ENCODE peak calls at places on chromosomes 6 and 20, in seven cellular contexts. X is fibroblast of lung; L is CD8-positive, alpha-beta T cell; U is left lung; C is endodermal cell; J is body of pancreas; S is IMR-90. E is an unnamed sample.

GRCh38 chr6:115896538-115897129 is 164.1 kb downstream of the FRK start:
- DNase-seq in U (no peak), C (no peak), L (no peak), X (peak; percentile 16), S (peak; percentile 29), J (no peak), E (peak; percentile 33)

GRCh38 chr6:53581161-53581560 is 36.3 kb upstream of the GCLC start:
- DNase-seq in S (peak; percentile 74), X (peak; percentile 92), L (no peak), C (no peak), J (no peak), U (no peak), E (no peak)

GRCh38 chr20:23019403-23019802 is 15.7 kb upstream of the SSTR4 start:
- DNase-seq in C (peak; percentile 44), S (no peak), J (no peak), L (no peak), X (no peak), U (no peak), E (no peak)

GRCh38 chr6:143941852-143942627 is 66.0 kb downstream of the PLAGL1 start:
- DNase-seq in C (peak; percentile 95), X (peak; percentile 39), L (peak; percentile 41), U (peak; percentile 78), J (peak; percentile 43), S (peak; percentile 49), E (peak; percentile 29)

GRCh38 chr6:11938285-11938890 is 73.7 kb upstream of the HIVEP1 start:
- DNase-seq in U (no peak), X (peak; percentile 18), C (peak; percentile 87), S (no peak), L (no peak), J (peak; percentile 33), E (no peak)

GRCh38 chr6:33634203-33634727 is 13.1 kb downstream of the ITPR3 start:
- DNase-seq in C (no peak), J (peak; percentile 49), S (no peak), U (no peak), X (no peak), L (no peak), E (no peak)

GRCh38 chr6:7216941-7217621 is 95.9 kb downstream of the SSR1 start:
- DNase-seq in J (peak; percentile 47), X (peak; percentile 3), U (no peak), C (peak; percentile 82), L (no peak), S (no peak), E (peak; percentile 59)

GRCh38 chr20:38404016-38404415 is 31.1 kb downstream of the SNHG17 start:
- DNase-seq in C (peak; percentile 8), X (no peak), J (no peak), L (no peak), U (no peak), S (no peak), E (no peak)

GRCh38 chr6:11815231-11815630 is 36.6 kb upstream of the ADTRP start:
- DNase-seq in L (no peak), J (no peak), U (no peak), S (peak; percentile 87), X (peak; percentile 62), C (no peak), E (no peak)

GRCh38 chr6:33696538-33697518 is 14.7 kb downstream of the UQCC2 start:
- DNase-seq in S (peak; percentile 61), C (peak; percentile 59), X (peak; percentile 76), L (no peak), J (peak; percentile 45), U (no peak), E (no peak)

GRCh38 chr6:140346461-140346860 is 972.0 kb upstream of the CITED2 start:
- DNase-seq in L (no peak), S (peak; percentile 26), X (peak; percentile 65), J (no peak), U (no peak), C (no peak), E (no peak)

GRCh38 chr6:3733321-3733925 is 18.1 kb downstream of the PXDC1 start:
- DNase-seq in U (no peak), L (no peak), S (no peak), C (no peak), X (no peak), J (no peak), E (no peak)

GRCh38 chr6:33088258-33088930 is 12.6 kb downstream of the HLA-DPB1 start:
- DNase-seq in S (no peak), J (no peak), C (no peak), X (peak; percentile 1), L (no peak), U (no peak), E (peak; percentile 41)

DNA sequence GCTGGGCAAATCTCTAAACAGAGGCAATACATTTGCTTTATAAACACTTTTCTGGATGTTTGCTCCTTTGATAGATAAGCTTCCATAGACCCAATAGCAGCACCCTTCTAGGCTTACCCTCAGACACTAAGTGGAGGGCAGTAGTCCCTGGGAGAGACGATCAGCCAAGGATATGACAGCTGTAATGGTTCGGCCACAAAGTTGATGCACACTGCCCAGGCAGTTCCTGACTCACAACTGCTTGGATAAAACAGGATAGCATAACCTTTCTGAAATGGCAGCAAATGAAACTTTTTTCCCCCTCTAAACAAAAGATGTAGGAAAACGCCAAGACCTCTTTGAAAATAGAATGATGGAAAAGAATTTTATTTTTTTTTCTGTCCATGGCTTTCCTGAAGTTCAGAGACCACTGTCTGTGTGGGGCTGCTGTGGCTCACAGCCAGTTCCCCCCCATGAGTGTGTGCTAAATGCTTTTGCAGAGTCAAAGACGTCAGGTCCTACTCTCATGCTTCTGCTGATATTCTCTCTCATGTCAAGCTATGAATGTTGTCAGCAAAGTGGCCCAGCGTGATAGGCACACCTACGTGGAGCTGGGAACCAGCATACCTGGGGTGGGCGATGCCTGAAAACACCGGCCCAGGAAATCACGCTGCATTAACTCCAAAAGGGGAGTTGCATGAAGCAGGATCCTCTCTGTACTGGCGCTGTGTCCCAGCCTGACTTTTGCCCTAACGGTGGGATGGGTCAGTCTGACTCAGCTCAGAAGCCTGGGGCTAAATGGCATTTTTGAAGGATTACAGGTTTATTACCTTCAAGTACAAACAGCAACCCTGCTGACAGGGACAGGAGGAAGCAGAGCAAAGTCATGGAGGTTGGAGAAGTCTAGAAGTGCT is 8.8 kb upstream of the MRPS10 start:
- DNase-seq in J (no peak), U (no peak), L (no peak), S (peak; percentile 84), X (peak; percentile 76), C (peak; percentile 78), E (peak; percentile 91)
- TF ChIP-seq CTCF in J (no peak), U (no peak), L (no peak), S (no peak), X (no peak), C (no peak), E (no peak)

DNA sequence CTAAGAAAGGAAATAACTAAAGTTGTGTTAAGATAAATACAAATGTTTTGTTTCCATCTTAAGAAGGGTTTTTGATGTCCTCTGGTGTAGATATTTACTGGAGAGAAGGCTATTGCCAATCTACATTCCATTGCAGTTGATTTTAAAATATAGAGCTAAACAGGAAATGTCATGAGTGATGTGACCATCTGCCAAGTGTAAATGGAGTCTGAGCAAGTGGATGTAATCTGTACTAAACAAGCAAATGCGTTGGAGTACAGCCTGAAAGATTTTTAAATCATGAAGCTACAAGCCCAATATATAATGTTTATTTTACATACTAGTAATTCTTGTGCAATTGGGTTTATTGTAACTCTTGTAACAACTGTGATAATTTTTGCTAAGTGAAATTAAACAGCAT is 47.0 kb upstream of the FLRT3 start:
- DNase-seq in S (peak; percentile 59), U (no peak), X (no peak), C (no peak), L (no peak), J (no peak), E (peak; percentile 5)
- H3K27ac ChIP-seq in S (no peak overlapping the region), U (no peak overlapping the region), X (no peak overlapping the region), C (no peak overlapping the region), L (no peak overlapping the region), J (no peak overlapping the region), E (no peak overlapping the region)

GRCh38 chr20:24684954-24685691 is 215.7 kb downstream of the SYNDIG1 start:
- DNase-seq in C (peak; percentile 59), X (no peak), L (no peak), J (peak; percentile 6), U (no peak), S (no peak), E (no peak)
- TF ChIP-seq CTCF in C (peak; percentile 57), X (no peak), L (no peak), J (no peak), U (no peak), S (no peak), E (no peak)

GRCh38 chr20:48106428-48106827 is 321.1 kb upstream of the SULF2 start:
- DNase-seq in X (no peak), S (no peak), J (no peak), L (no peak), U (no peak), C (no peak), E (peak; percentile 48)
- H3K27ac ChIP-seq in X (no peak overlapping the region), S (no peak overlapping the region), J (no peak overlapping the region), L (no peak overlapping the region), U (no peak overlapping the region), C (no peak overlapping the region), E (peak overlapping the region; percentile 52)